ENCODE peak calls at places on chromosomes 4 and X, in five cellular contexts. One of them, this sample, is unnamed. For H3K9me3, the result is how much of the 10 kb centered on the place peaks cover.

GRCh38 chr4:48831532-48832015 is 686 bp downstream of the OCIAD1 start:
- DNase-seq in CD4-positive, alpha-beta T cell: no peak
- DNase-seq in heart right ventricle: no peak
- DNase-seq in PC-9: no peak
- DNase-seq in CD8-positive, alpha-beta T cell: no peak
- DNase-seq in this sample: no peak

GRCh38 chr4:19380600-19380999 is 871.1 kb upstream of the SLIT2 start:
- DNase-seq in PC-9: no peak
- DNase-seq in CD8-positive, alpha-beta T cell: no peak
- DNase-seq in CD4-positive, alpha-beta T cell: no peak
- DNase-seq in heart right ventricle: no peak
- DNase-seq in this sample: no peak

GRCh38 chrX:68693481-68694410 is 46.3 kb downstream of the STARD8 start:
- DNase-seq in PC-9: no peak
- DNase-seq in heart right ventricle: peak
- DNase-seq in CD4-positive, alpha-beta T cell: no peak
- DNase-seq in CD8-positive, alpha-beta T cell: no peak
- DNase-seq in this sample: peak

GRCh38 chr4:139645458-139645857 is 20.2 kb upstream of the MGST2 start:
- DNase-seq in CD4-positive, alpha-beta T cell: no peak
- DNase-seq in PC-9: peak
- DNase-seq in heart right ventricle: no peak
- DNase-seq in CD8-positive, alpha-beta T cell: no peak
- DNase-seq in this sample: no peak

GRCh38 chr4:87502580-87503238 is 26.5 kb downstream of the SPARCL1 start:
- DNase-seq in CD4-positive, alpha-beta T cell: no peak
- DNase-seq in CD8-positive, alpha-beta T cell: no peak
- DNase-seq in heart right ventricle: no peak
- DNase-seq in PC-9: no peak
- DNase-seq in this sample: no peak

GRCh38 chrX:37644381-37645305 is 40.9 kb upstream of the XK start:
- DNase-seq in PC-9: peak
- DNase-seq in CD8-positive, alpha-beta T cell: no peak
- DNase-seq in CD4-positive, alpha-beta T cell: no peak
- DNase-seq in heart right ventricle: no peak
- DNase-seq in this sample: no peak

GRCh38 chr4:82721819-82722423 is 76.7 kb downstream of the SCD5 start:
- DNase-seq in CD8-positive, alpha-beta T cell: no peak
- DNase-seq in CD4-positive, alpha-beta T cell: no peak
- DNase-seq in PC-9: no peak
- DNase-seq in heart right ventricle: peak
- DNase-seq in this sample: no peak

GRCh38 chr4:99817310-99817885 is 771 bp downstream of the DAPP1 start:
- DNase-seq in PC-9: peak
- DNase-seq in heart right ventricle: no peak
- DNase-seq in CD4-positive, alpha-beta T cell: no peak
- DNase-seq in CD8-positive, alpha-beta T cell: no peak
- DNase-seq in this sample: no peak

GRCh38 chr4:186265683-186266648 is at the start of gene F11:
- DNase-seq in CD8-positive, alpha-beta T cell: no peak
- DNase-seq in PC-9: no peak
- DNase-seq in CD4-positive, alpha-beta T cell: no peak
- DNase-seq in heart right ventricle: no peak
- DNase-seq in this sample: no peak

GRCh38 chrX:39619182-39620009 is 478.4 kb downstream of the BCOR start:
- DNase-seq in CD4-positive, alpha-beta T cell: no peak
- DNase-seq in heart right ventricle: no peak
- DNase-seq in PC-9: no peak
- DNase-seq in CD8-positive, alpha-beta T cell: no peak
- DNase-seq in this sample: no peak

GRCh38 chr4:141802324-141802723 is 165.9 kb downstream of the IL15 start:
- DNase-seq in PC-9: peak
- DNase-seq in CD8-positive, alpha-beta T cell: no peak
- DNase-seq in CD4-positive, alpha-beta T cell: no peak
- DNase-seq in heart right ventricle: no peak
- DNase-seq in this sample: no peak

GRCh38 chrX:118552501-118552900 is 56.9 kb downstream of the DOCK11 start:
- DNase-seq in CD4-positive, alpha-beta T cell: no peak
- DNase-seq in CD8-positive, alpha-beta T cell: no peak
- DNase-seq in PC-9: peak
- DNase-seq in heart right ventricle: no peak
- DNase-seq in this sample: peak

GRCh38 chrX:71919436-71919835 is 8.8 kb downstream of the NHSL2 start:
- DNase-seq in heart right ventricle: no peak
- DNase-seq in CD4-positive, alpha-beta T cell: no peak
- DNase-seq in CD8-positive, alpha-beta T cell: no peak
- DNase-seq in PC-9: no peak
- DNase-seq in this sample: no peak

GRCh38 chrX:149522914-149523313 is 17.8 kb upstream of the IDS start:
- DNase-seq in PC-9: no peak
- DNase-seq in heart right ventricle: no peak
- DNase-seq in CD8-positive, alpha-beta T cell: no peak
- DNase-seq in CD4-positive, alpha-beta T cell: no peak
- DNase-seq in this sample: no peak

GRCh38 chrX:154470914-154471568 is 8.0 kb downstream of the LAGE3 start:
- DNase-seq in CD8-positive, alpha-beta T cell: no peak
- DNase-seq in CD4-positive, alpha-beta T cell: no peak
- DNase-seq in heart right ventricle: no peak
- DNase-seq in PC-9: no peak
- DNase-seq in this sample: no peak

GRCh38 chrX:151396827-151397740 is at the start of gene VMA21:
- DNase-seq in PC-9: peak
- DNase-seq in heart right ventricle: peak
- DNase-seq in CD4-positive, alpha-beta T cell: peak
- DNase-seq in CD8-positive, alpha-beta T cell: peak
- DNase-seq in this sample: peak

GRCh38 chr4:2648159-2648814 is 107.8 kb downstream of the TNIP2 start:
- DNase-seq in PC-9: no peak
- DNase-seq in CD4-positive, alpha-beta T cell: no peak
- DNase-seq in CD8-positive, alpha-beta T cell: peak
- DNase-seq in heart right ventricle: no peak
- DNase-seq in this sample: no peak

GRCh38 chr4:131499139-131499873 is 1649.8 kb upstream of the PCDH10 start:
- DNase-seq in CD4-positive, alpha-beta T cell: no peak
- DNase-seq in heart right ventricle: no peak
- DNase-seq in CD8-positive, alpha-beta T cell: no peak
- DNase-seq in PC-9: no peak
- DNase-seq in this sample: no peak

GRCh38 chrX:57516491-57516890 is 75.3 kb upstream of the ZXDB start:
- DNase-seq in PC-9: no peak
- DNase-seq in CD4-positive, alpha-beta T cell: no peak
- DNase-seq in CD8-positive, alpha-beta T cell: no peak
- DNase-seq in heart right ventricle: no peak
- DNase-seq in this sample: no peak

GRCh38 chr4:107931775-107932321 is 499 bp downstream of the CYP2U1 start:
- DNase-seq in CD4-positive, alpha-beta T cell: peak
- DNase-seq in CD8-positive, alpha-beta T cell: no peak
- DNase-seq in heart right ventricle: no peak
- DNase-seq in PC-9: no peak
- DNase-seq in this sample: peak

GRCh38 chr4:15159477-15160019 is 157.3 kb downstream of the CPEB2 start:
- DNase-seq in heart right ventricle: no peak
- DNase-seq in CD4-positive, alpha-beta T cell: no peak
- DNase-seq in PC-9: no peak
- DNase-seq in CD8-positive, alpha-beta T cell: no peak
- DNase-seq in this sample: no peak

GRCh38 chr4:7621252-7621651 is 186.5 kb upstream of the PSAPL1 start:
- DNase-seq in CD8-positive, alpha-beta T cell: no peak
- DNase-seq in CD4-positive, alpha-beta T cell: no peak
- DNase-seq in heart right ventricle: no peak
- DNase-seq in PC-9: no peak
- DNase-seq in this sample: no peak

GRCh38 chrX:48101443-48101842 is 29.0 kb upstream of the SPACA5B start:
- DNase-seq in CD4-positive, alpha-beta T cell: no peak
- DNase-seq in heart right ventricle: no peak
- DNase-seq in CD8-positive, alpha-beta T cell: no peak
- DNase-seq in PC-9: no peak
- DNase-seq in this sample: no peak

GRCh38 chrX:153491351-153492152 is 3.2 kb upstream of the BGN start:
- DNase-seq in CD4-positive, alpha-beta T cell: no peak
- DNase-seq in heart right ventricle: no peak
- DNase-seq in PC-9: no peak
- DNase-seq in CD8-positive, alpha-beta T cell: no peak
- DNase-seq in this sample: no peak

GRCh38 chr4:159682996-159683395 is 580.1 kb downstream of the RAPGEF2 start:
- DNase-seq in PC-9: no peak
- DNase-seq in CD8-positive, alpha-beta T cell: no peak
- DNase-seq in CD4-positive, alpha-beta T cell: no peak
- DNase-seq in heart right ventricle: no peak
- DNase-seq in this sample: no peak

GRCh38 chr4:15778742-15779231 is 659 bp downstream of the CD38 start:
- DNase-seq in PC-9: no peak
- DNase-seq in CD4-positive, alpha-beta T cell: peak
- DNase-seq in CD8-positive, alpha-beta T cell: peak
- DNase-seq in heart right ventricle: peak
- DNase-seq in this sample: peak

GRCh38 chr4:40736910-40737309 is 12.8 kb upstream of the NSUN7 start:
- DNase-seq in CD4-positive, alpha-beta T cell: no peak
- DNase-seq in PC-9: peak
- DNase-seq in heart right ventricle: no peak
- DNase-seq in CD8-positive, alpha-beta T cell: no peak
- DNase-seq in this sample: no peak

GRCh38 chr4:121684016-121684415 is 12.8 kb downstream of the ANXA5 start:
- DNase-seq in CD4-positive, alpha-beta T cell: no peak
- DNase-seq in heart right ventricle: no peak
- DNase-seq in CD8-positive, alpha-beta T cell: no peak
- DNase-seq in PC-9: no peak
- DNase-seq in this sample: no peak

GRCh38 chr4:152010680-152011079 is 249.9 kb upstream of the GATB start:
- DNase-seq in PC-9: no peak
- DNase-seq in CD8-positive, alpha-beta T cell: no peak
- DNase-seq in heart right ventricle: no peak
- DNase-seq in CD4-positive, alpha-beta T cell: no peak
- DNase-seq in this sample: no peak

GRCh38 chrX:140206657-140207056 is 241.3 kb upstream of the CXorf66 start:
- DNase-seq in heart right ventricle: no peak
- DNase-seq in CD4-positive, alpha-beta T cell: no peak
- DNase-seq in CD8-positive, alpha-beta T cell: no peak
- DNase-seq in PC-9: no peak
- DNase-seq in this sample: no peak
- H3K9me3 ChIP-seq in heart right ventricle: under half
- H3K9me3 ChIP-seq in CD4-positive, alpha-beta T cell: under half
- H3K9me3 ChIP-seq in CD8-positive, alpha-beta T cell: under half
- H3K9me3 ChIP-seq in PC-9: under half
- H3K9me3 ChIP-seq in this sample: under half

DNA sequence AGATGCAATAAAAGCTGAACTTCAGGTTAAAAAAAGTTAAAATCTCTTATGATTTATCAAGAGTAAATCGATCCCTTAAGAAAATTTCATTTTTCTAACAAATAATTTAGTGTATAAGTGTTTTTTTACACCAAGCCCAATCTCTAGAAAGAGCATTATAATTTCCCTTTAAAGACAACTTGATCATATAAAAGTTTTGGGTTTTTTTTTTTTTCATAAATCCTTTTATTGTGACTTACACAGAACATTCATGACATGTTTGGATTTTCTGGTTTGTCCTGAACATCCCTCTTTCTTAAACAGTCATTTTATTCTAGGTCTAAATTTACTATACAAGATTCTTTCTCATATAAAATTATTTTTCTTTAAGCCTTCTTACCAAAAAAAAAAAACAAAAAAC is 6.5 kb downstream of the ZNF721 start:
- DNase-seq in CD8-positive, alpha-beta T cell: no peak
- DNase-seq in CD4-positive, alpha-beta T cell: no peak
- DNase-seq in PC-9: no peak
- DNase-seq in heart right ventricle: no peak
- DNase-seq in this sample: no peak
- H3K9me3 ChIP-seq in CD8-positive, alpha-beta T cell: under half
- H3K9me3 ChIP-seq in CD4-positive, alpha-beta T cell: under half
- H3K9me3 ChIP-seq in PC-9: half or more
- H3K9me3 ChIP-seq in heart right ventricle: half or more
- H3K9me3 ChIP-seq in this sample: under half

GRCh38 chrX:137549073-137549472 is 16.9 kb upstream of the ZIC3 start:
- DNase-seq in CD8-positive, alpha-beta T cell: no peak
- DNase-seq in heart right ventricle: no peak
- DNase-seq in CD4-positive, alpha-beta T cell: no peak
- DNase-seq in PC-9: no peak
- DNase-seq in this sample: no peak

GRCh38 chrX:137549846-137550534 is 15.9 kb upstream of the ZIC3 start:
- DNase-seq in CD8-positive, alpha-beta T cell: no peak
- DNase-seq in heart right ventricle: no peak
- DNase-seq in PC-9: no peak
- DNase-seq in CD4-positive, alpha-beta T cell: no peak
- DNase-seq in this sample: no peak

GRCh38 chrX:137548261-137548660 is 17.7 kb upstream of the ZIC3 start:
- DNase-seq in PC-9: no peak
- DNase-seq in CD8-positive, alpha-beta T cell: no peak
- DNase-seq in CD4-positive, alpha-beta T cell: no peak
- DNase-seq in heart right ventricle: no peak
- DNase-seq in this sample: no peak

GRCh38 chrX:137545711-137546651 is 19.9 kb upstream of the ZIC3 start:
- DNase-seq in CD4-positive, alpha-beta T cell: no peak
- DNase-seq in CD8-positive, alpha-beta T cell: no peak
- DNase-seq in PC-9: no peak
- DNase-seq in heart right ventricle: no peak
- DNase-seq in this sample: no peak

GRCh38 chrX:137547291-137547690 is 18.6 kb upstream of the ZIC3 start:
- DNase-seq in CD8-positive, alpha-beta T cell: no peak
- DNase-seq in CD4-positive, alpha-beta T cell: no peak
- DNase-seq in heart right ventricle: no peak
- DNase-seq in PC-9: no peak
- DNase-seq in this sample: no peak
- H3K9me3 ChIP-seq in CD8-positive, alpha-beta T cell: under half
- H3K9me3 ChIP-seq in CD4-positive, alpha-beta T cell: under half
- H3K9me3 ChIP-seq in heart right ventricle: under half
- H3K9me3 ChIP-seq in PC-9: under half
- H3K9me3 ChIP-seq in this sample: under half

GRCh38 chr4:169102011-169102410 is 92.0 kb upstream of the CBR4 start:
- DNase-seq in PC-9: no peak
- DNase-seq in CD4-positive, alpha-beta T cell: no peak
- DNase-seq in CD8-positive, alpha-beta T cell: no peak
- DNase-seq in heart right ventricle: no peak
- DNase-seq in this sample: no peak

GRCh38 chr4:169098969-169099685 is 89.1 kb upstream of the CBR4 start:
- DNase-seq in heart right ventricle: no peak
- DNase-seq in CD4-positive, alpha-beta T cell: no peak
- DNase-seq in PC-9: no peak
- DNase-seq in CD8-positive, alpha-beta T cell: no peak
- DNase-seq in this sample: no peak

GRCh38 chr4:169098054-169098896 is 88.2 kb upstream of the CBR4 start:
- DNase-seq in CD4-positive, alpha-beta T cell: no peak
- DNase-seq in CD8-positive, alpha-beta T cell: no peak
- DNase-seq in heart right ventricle: no peak
- DNase-seq in PC-9: no peak
- DNase-seq in this sample: no peak

GRCh38 chr4:169100656-169101055 is 90.6 kb upstream of the CBR4 start:
- DNase-seq in PC-9: no peak
- DNase-seq in heart right ventricle: no peak
- DNase-seq in CD8-positive, alpha-beta T cell: no peak
- DNase-seq in CD4-positive, alpha-beta T cell: no peak
- DNase-seq in this sample: no peak

DNA sequence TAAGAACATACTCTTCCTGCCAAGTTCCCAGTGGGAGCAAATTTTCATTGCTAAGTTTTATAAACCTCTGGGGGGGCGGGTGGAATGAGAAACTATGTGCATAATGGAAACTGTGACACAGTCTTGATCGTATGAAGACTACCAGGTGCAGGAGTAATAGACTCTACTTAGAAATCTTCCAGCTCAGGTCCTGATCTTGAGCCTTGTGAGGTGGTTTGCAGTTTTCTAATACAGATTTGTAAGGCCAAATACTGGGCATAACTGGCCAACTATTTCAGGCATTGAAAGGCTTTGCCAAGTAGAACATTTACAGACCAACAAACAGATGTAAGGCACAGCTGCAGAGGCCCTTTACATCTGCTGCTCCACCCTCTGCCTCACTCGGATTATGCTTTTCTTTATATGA is 89.7 kb upstream of the CBR4 start:
- DNase-seq in CD4-positive, alpha-beta T cell: no peak
- DNase-seq in PC-9: no peak
- DNase-seq in CD8-positive, alpha-beta T cell: no peak
- DNase-seq in heart right ventricle: no peak
- DNase-seq in this sample: no peak
- H3K9me3 ChIP-seq in CD4-positive, alpha-beta T cell: under half
- H3K9me3 ChIP-seq in PC-9: under half
- H3K9me3 ChIP-seq in CD8-positive, alpha-beta T cell: under half
- H3K9me3 ChIP-seq in heart right ventricle: under half
- H3K9me3 ChIP-seq in this sample: under half